ENCODE peak calls at places on chromosomes 2 and 18, in five cellular contexts. B is OCI-LY7, K is tibial nerve, D is endothelial cell, J is cardiac muscle cell. I is an unnamed sample.

GRCh38 chr2:96163768-96164429 is 18.7 kb upstream of the DUSP2 start:
- DNase-seq in J (no peak), K (no peak), B (peak), D (no peak), I (peak)

GRCh38 chr2:183105402-183106134 is 18.7 kb upstream of the NUP35 start:
- DNase-seq in D (no peak), K (no peak), J (no peak), B (no peak), I (no peak)

GRCh38 chr2:101818531-101819451 is 121.3 kb downstream of the MAP4K4 start:
- DNase-seq in J (no peak), D (no peak), K (no peak), B (no peak), I (no peak)

GRCh38 chr2:209305026-209305425 is 118.8 kb upstream of the MAP2 start:
- DNase-seq in B (no peak), J (no peak), K (no peak), D (no peak), I (no peak)

GRCh38 chr2:71336802-71337201 is 5.2 kb downstream of the ZNF638 start:
- DNase-seq in K (peak), B (no peak), J (no peak), D (no peak), I (no peak)

GRCh38 chr2:37191747-37192146 is 3.3 kb upstream of the SULT6B1 start:
- DNase-seq in K (no peak), D (no peak), J (no peak), B (no peak), I (no peak)

GRCh38 chr2:106144621-106145331 is 49.3 kb downstream of the UXS1 start:
- DNase-seq in D (no peak), K (no peak), B (no peak), J (no peak), I (no peak)

GRCh38 chr2:1605659-1606400 is 138.5 kb downstream of the PXDN start:
- DNase-seq in J (no peak), D (no peak), B (no peak), K (no peak), I (no peak)

GRCh38 chr2:150133623-150134022 is 353.8 kb downstream of the RND3 start:
- DNase-seq in J (no peak), K (no peak), D (no peak), B (no peak), I (peak)

GRCh38 chr2:76464310-76464709 is 753.6 kb upstream of the GCFC2 start:
- DNase-seq in J (peak), K (no peak), D (no peak), B (no peak), I (no peak)

GRCh38 chr2:29309090-29310054 is 194.2 kb downstream of the CLIP4 start:
- DNase-seq in B (peak), K (peak), D (peak), J (peak), I (peak)

GRCh38 chr2:75099521-75099922 is 99.8 kb downstream of the TACR1 start:
- DNase-seq in D (no peak), K (no peak), J (no peak), B (no peak), I (no peak)

GRCh38 chr2:96507957-96508520 is 2.9 kb upstream of the NEURL3 start:
- DNase-seq in J (peak), K (peak), B (peak), D (peak), I (peak)

GRCh38 chr2:101064868-101065549 is 62.9 kb downstream of the RPL31 start:
- DNase-seq in K (no peak), J (no peak), B (no peak), D (no peak), I (peak)

GRCh38 chr18:11982981-11983380 is 1.7 kb downstream of the IMPA2 start:
- DNase-seq in K (no peak), B (no peak), D (no peak), J (no peak), I (no peak)

GRCh38 chr2:241010531-241011295 is 12.3 kb downstream of the SNED1 start:
- DNase-seq in K (peak), D (no peak), J (no peak), B (no peak), I (no peak)

GRCh38 chr2:208595386-208596275 is 189.0 kb downstream of the PTH2R start:
- DNase-seq in J (no peak), K (no peak), B (no peak), D (no peak), I (no peak)

GRCh38 chr2:220887271-220887870 is 684.7 kb downstream of the EPHA4 start:
- DNase-seq in B (no peak), J (no peak), K (no peak), D (no peak), I (no peak)

GRCh38 chr2:55116966-55117365 is 66.7 kb upstream of the RTN4 start:
- DNase-seq in D (no peak), B (no peak), K (no peak), J (no peak), I (no peak)

GRCh38 chr18:76376668-76377358 is 118.2 kb downstream of the ZNF516 start:
- DNase-seq in J (no peak), D (no peak), B (no peak), K (no peak), I (no peak)

GRCh38 chr2:218028562-218029348 is 26.0 kb upstream of the TNS1 start:
- DNase-seq in K (no peak), B (no peak), D (no peak), J (no peak), I (no peak)

GRCh38 chr2:1781291-1782080 is 37.2 kb upstream of the PXDN start:
- DNase-seq in D (no peak), J (no peak), K (no peak), B (no peak), I (no peak)

GRCh38 chr2:53877556-53877955 is 17.8 kb upstream of the GPR75 start:
- DNase-seq in D (no peak), K (no peak), J (no peak), B (no peak), I (no peak)

GRCh38 chr18:79599503-79599931 is 80.1 kb upstream of the CTDP1 start:
- DNase-seq in B (no peak), K (no peak), D (no peak), J (no peak), I (no peak)

GRCh38 chr2:68263632-68264031 is 11.3 kb upstream of the PPP3R1 start:
- DNase-seq in D (no peak), B (no peak), K (no peak), J (no peak), I (no peak)

GRCh38 chr2:43818761-43819160 is 19.9 kb downstream of the ABCG5 start:
- DNase-seq in D (no peak), B (no peak), J (no peak), K (peak), I (no peak)

GRCh38 chr2:31176742-31177141 is 38.5 kb upstream of the GALNT14 start:
- DNase-seq in J (no peak), B (no peak), K (no peak), D (no peak), I (no peak)

GRCh38 chr2:120064664-120065063 is 51.8 kb downstream of the EPB41L5 start:
- DNase-seq in B (no peak), D (no peak), J (no peak), K (no peak), I (no peak)

GRCh38 chr18:56447972-56448371 is 190.4 kb downstream of the TXNL1 start:
- DNase-seq in K (no peak), D (no peak), B (no peak), J (no peak), I (no peak)

GRCh38 chr2:28469304-28469703 is 26.6 kb upstream of the PLB1 start:
- DNase-seq in K (no peak), D (no peak), B (no peak), J (no peak), I (no peak)

GRCh38 chr2:88720399-88720798 is 28.9 kb downstream of the RPIA start:
- DNase-seq in B (no peak), J (no peak), K (no peak), D (no peak), I (no peak)

GRCh38 chr2:225458431-225459117 is 59.1 kb downstream of the NYAP2 start:
- DNase-seq in B (no peak), K (no peak), D (no peak), J (no peak), I (no peak)

GRCh38 chr2:186532891-186533290 is 46.8 kb downstream of the ZC3H15 start:
- DNase-seq in K (no peak), D (no peak), J (no peak), B (no peak), I (no peak)

GRCh38 chr18:48228841-48229240 is 180.3 kb downstream of the ZBTB7C start:
- DNase-seq in J (no peak), B (no peak), D (no peak), K (no peak), I (no peak)

GRCh38 chr2:149291881-149292280 is 38.5 kb upstream of the LYPD6 start:
- DNase-seq in D (no peak), B (no peak), K (no peak), J (no peak), I (no peak)

GRCh38 chr2:99662761-99663341 is 173.0 kb upstream of the REV1 start:
- DNase-seq in K (peak), B (no peak), D (no peak), J (no peak), I (no peak)

GRCh38 chr2:6326958-6327357 is 538.7 kb downstream of the CMPK2 start:
- DNase-seq in D (no peak), K (no peak), B (no peak), J (no peak), I (no peak)

GRCh38 chr2:56334622-56335021 is 150.8 kb downstream of the CCDC85A start:
- DNase-seq in K (no peak), J (no peak), B (no peak), D (no peak), I (no peak)

GRCh38 chr18:42520074-42520473 is 565.0 kb downstream of the PIK3C3 start:
- DNase-seq in K (no peak), D (no peak), J (no peak), B (no peak), I (no peak)

GRCh38 chr2:12867888-12868287 is 151.2 kb downstream of the TRIB2 start:
- DNase-seq in B (no peak), D (no peak), J (no peak), K (no peak), I (no peak)
- TF ChIP-seq CTCF in B (no peak), D (no peak), J (no peak), K (no peak), I (no peak)

GRCh38 chr2:65435625-65436168 is 3.3 kb upstream of the SPRED2 start:
- DNase-seq in D (peak), B (peak), J (peak), K (peak), I (peak)
- TF ChIP-seq CTCF in D (no peak), B (peak), J (no peak), K (no peak), I (no peak)

DNA sequence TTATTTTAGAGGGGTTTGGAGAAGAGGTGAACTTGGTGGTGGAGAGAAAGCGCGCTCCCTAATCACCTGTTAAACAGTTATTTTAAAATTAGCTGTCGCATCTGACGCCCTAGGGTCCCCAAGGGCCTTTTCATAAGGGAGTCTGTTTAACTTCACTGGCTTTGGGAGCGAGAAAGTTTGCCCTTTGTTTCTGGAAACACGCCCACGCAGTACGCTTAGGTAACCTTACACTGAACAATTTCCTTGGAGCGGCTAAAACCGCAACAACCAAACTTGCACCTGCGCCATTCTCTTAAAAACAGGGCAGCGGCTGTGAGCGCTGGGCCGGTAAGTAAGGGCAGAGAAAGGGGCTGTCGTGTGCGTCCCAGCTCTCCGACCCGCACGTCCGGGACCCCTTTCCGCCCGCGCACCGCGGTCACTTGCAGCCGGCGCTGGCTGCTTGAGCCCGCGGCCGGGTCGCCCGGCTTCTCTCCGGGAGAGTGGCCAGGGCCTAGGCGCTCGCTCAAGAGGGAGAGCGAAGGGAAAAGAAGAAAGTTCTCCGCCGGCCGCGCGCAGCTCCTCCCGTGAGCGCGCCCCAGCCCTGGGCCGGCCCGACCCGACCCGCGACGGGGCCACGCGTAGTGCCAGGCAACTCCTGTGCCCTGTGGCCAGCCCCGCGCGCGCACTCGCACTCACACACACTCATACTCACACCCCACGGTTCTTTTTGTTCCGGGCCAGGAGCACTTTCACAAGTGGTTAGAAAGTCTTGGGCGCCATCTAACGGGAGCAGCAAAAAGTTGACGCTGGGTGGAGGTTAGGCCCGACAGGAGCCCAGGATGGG is 19.2 kb downstream of the POU3F3 start:
- DNase-seq in B (peak), D (peak), J (peak), K (no peak), I (peak)
- TF ChIP-seq CTCF in B (peak), D (peak), J (peak), K (peak), I (peak)

GRCh38 chr2:201258666-201258999 is 1.7 kb upstream of the CASP8 start:
- DNase-seq in K (no peak), J (no peak), D (no peak), B (peak), I (no peak)
- TF ChIP-seq CTCF in K (no peak), J (peak), D (no peak), B (no peak), I (no peak)

DNA sequence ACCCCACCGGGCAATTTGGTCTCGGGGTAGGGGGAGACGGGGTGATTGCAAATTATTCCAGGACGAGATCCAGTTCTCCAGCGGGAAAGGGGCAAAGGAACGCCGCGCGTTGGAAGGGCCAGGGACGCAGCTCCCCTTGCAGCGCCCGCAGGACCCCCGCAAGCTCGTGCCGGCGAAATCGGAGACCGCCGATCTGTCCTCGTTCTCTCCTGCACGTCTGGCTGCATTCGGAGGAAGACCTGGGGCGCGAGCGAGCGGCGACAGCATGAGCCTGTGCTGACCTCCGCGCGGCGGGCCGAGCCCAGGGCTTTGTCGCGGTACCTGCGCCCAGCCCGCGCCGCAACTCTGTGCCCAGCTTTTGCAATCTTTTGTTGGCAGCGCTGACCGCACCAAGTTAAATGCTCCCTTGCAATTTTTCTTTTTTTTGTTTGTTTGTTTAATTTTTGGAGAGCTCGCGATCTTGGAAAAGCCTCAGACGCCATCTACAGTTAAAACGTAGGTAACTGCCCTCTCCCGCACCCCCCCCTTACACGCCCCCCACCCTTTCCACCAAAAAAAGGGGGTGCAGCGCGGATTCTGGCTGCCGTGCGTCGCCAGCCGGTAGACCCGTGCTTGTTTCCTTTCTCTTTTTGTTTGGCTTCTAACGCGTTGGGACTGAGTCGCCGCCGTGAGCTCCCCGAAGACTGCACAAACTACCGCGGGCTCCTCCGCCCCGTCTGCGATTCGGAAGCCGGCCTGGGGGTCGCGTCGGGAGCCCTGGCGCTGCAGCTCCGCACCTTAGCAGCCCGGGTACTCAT is 653 bp downstream of the TRIB2 start:
- DNase-seq in K (no peak), B (peak), D (peak), J (peak), I (peak)
- TF ChIP-seq CTCF in K (peak), B (peak), D (no peak), J (peak), I (no peak)

GRCh38 chr2:49044265-49044664 is 110.0 kb downstream of the FSHR start:
- DNase-seq in D (no peak), J (no peak), B (no peak), K (no peak), I (no peak)

GRCh38 chr2:49042510-49042909 is 111.8 kb downstream of the FSHR start:
- DNase-seq in B (no peak), K (no peak), J (no peak), D (no peak), I (no peak)

GRCh38 chr2:49045083-49045482 is 109.2 kb downstream of the FSHR start:
- DNase-seq in J (no peak), D (no peak), K (no peak), B (no peak), I (no peak)

GRCh38 chr2:49043405-49043982 is 110.8 kb downstream of the FSHR start:
- DNase-seq in D (no peak), B (no peak), J (no peak), K (no peak), I (no peak)

GRCh38 chr2:49044680-49045079 is 109.6 kb downstream of the FSHR start:
- DNase-seq in J (peak), D (peak), B (no peak), K (no peak), I (no peak)
- TF ChIP-seq CTCF in J (peak), D (no peak), B (no peak), K (no peak), I (no peak)

DNA sequence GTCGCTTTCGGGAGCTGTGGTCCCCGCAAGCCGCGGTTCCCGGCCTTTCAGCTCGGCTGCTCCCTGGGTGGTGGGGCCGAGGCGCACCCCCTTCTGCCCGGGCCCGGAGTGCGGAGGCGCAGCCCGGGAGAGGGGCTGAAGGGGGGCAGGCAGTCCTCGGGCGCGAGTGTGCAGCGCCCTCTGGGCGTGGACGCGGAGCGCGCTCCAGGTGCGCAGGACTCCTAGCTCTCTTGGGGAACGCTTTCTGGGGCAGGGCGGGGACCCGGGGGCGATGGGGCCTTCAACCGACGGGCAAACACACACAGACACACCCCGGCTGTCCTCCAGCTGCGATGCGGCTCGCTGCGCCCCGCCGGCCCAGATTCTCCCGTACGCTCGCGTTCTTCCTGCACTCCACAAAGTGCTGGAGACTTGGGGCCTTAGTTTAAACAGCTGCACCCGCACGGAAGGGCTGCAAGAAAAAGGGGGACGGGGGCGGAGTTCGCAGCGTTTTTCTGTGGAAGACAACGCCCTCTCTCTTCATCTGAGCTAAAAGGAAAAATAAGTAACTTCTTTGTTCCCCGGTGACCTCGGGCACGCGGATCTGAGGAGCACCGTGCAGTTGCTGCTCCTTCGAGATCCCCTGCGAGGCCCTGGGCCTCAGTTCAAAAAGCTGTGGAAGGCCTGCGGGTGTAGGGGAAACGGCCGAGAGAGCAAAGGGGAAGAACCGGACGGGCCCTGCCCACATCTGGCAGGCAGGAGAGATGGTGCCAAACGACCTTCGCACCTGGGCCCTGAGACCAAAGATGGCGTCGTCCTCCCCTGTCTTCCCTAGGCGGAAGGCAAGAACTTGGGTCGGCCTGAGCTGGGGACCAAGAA is 593 bp upstream of the SDC1 start:
- DNase-seq in D (peak), J (peak), B (peak), K (no peak), I (peak)
- TF ChIP-seq CTCF in D (no peak), J (peak), B (peak), K (peak), I (peak)

GRCh38 chr18:52348209-52348608 is 8.2 kb downstream of the DCC start:
- DNase-seq in J (no peak), B (peak), D (no peak), K (no peak), I (no peak)
- TF ChIP-seq CTCF in J (no peak), B (peak), D (peak), K (no peak), I (peak)

I was measured in GM20000.